ENCODE peak calls at places on chromosomes 3 and 15, in seven cellular contexts. C, P, O, L, V, T and Q are unnamed samples. For H3K9me3, the result is how much of the 10 kb centered on the place peaks cover.

GRCh38 chr15:90340345-90340744 is 11.7 kb upstream of the ZNF774 start:
- DNase-seq in L (no peak), C (no peak), T (no peak), P (no peak), V (peak), O (peak), Q (no peak)

GRCh38 chr3:140630366-140630765 is 47.5 kb upstream of the TRIM42 start:
- DNase-seq in C (peak), T (no peak), P (no peak), O (no peak), L (no peak), V (no peak), Q (no peak)

GRCh38 chr3:156230291-156230900 is 110.0 kb downstream of the KCNAB1 start:
- DNase-seq in P (peak), T (no peak), L (no peak), C (no peak), V (no peak), O (no peak), Q (no peak)

GRCh38 chr3:64368163-64369025 is 143.1 kb upstream of the PRICKLE2 start:
- DNase-seq in P (no peak), O (no peak), T (no peak), C (no peak), V (peak), L (no peak), Q (no peak)

GRCh38 chr15:44593042-44593736 is 56.2 kb downstream of the EIF3J start:
- DNase-seq in V (no peak), L (no peak), O (no peak), C (no peak), P (no peak), T (no peak), Q (no peak)

GRCh38 chr15:29470311-29470710 is 200.7 kb upstream of the NSMCE3 start:
- DNase-seq in O (no peak), T (no peak), L (no peak), C (no peak), V (no peak), P (no peak), Q (no peak)

GRCh38 chr15:52005748-52006701 is 13.0 kb upstream of the MAPK6 start:
- DNase-seq in T (no peak), O (no peak), P (peak), C (peak), L (no peak), V (no peak), Q (no peak)

GRCh38 chr15:100663066-100663465 is 60.7 kb downstream of the ASB7 start:
- DNase-seq in O (no peak), V (no peak), L (no peak), T (peak), P (peak), C (peak), Q (no peak)

GRCh38 chr3:122305818-122306621 is 19.0 kb upstream of the CSTA start:
- DNase-seq in P (no peak), L (no peak), T (no peak), V (peak), C (peak), O (peak), Q (no peak)

GRCh38 chr3:131658771-131659170 is 156.0 kb upstream of the MRPL3 start:
- DNase-seq in O (no peak), L (no peak), P (no peak), C (no peak), T (no peak), V (no peak), Q (no peak)

GRCh38 chr15:48265145-48265544 is 59.0 kb downstream of the SLC12A1 start:
- DNase-seq in T (no peak), V (no peak), C (no peak), P (no peak), O (no peak), L (no peak), Q (no peak)

GRCh38 chr15:48954538-48954937 is 9.2 kb downstream of the SHC4 start:
- DNase-seq in V (no peak), T (no peak), C (peak), P (peak), L (no peak), O (no peak), Q (no peak)

GRCh38 chr3:197186887-197187588 is 111.4 kb downstream of the DLG1 start:
- DNase-seq in T (no peak), O (no peak), L (no peak), P (peak), C (peak), V (peak), Q (no peak)

GRCh38 chr15:42010434-42010833 is 10.4 kb downstream of the PLA2G4E start:
- DNase-seq in O (peak), L (no peak), C (peak), P (peak), T (no peak), V (no peak), Q (no peak)

GRCh38 chr15:88745696-88746095 is 57.5 kb upstream of the ACAN start:
- DNase-seq in C (peak), V (no peak), L (no peak), O (no peak), P (no peak), T (no peak), Q (no peak)

GRCh38 chr3:58861551-58861950 is 188.3 kb downstream of the CFAP20DC start:
- DNase-seq in T (no peak), O (no peak), C (no peak), V (no peak), P (no peak), L (no peak), Q (no peak)

GRCh38 chr3:171393032-171393744 is 67.0 kb downstream of the TNIK start:
- DNase-seq in P (no peak), C (peak), O (no peak), V (peak), T (peak), L (no peak), Q (no peak)

GRCh38 chr3:149833241-149833640 is 20.2 kb downstream of the RNF13 start:
- DNase-seq in T (no peak), L (no peak), V (no peak), O (no peak), C (no peak), P (no peak), Q (no peak)

GRCh38 chr3:149832086-149832485 is 19.1 kb downstream of the RNF13 start:
- DNase-seq in P (peak), L (no peak), O (no peak), T (no peak), C (peak), V (no peak), Q (no peak)

GRCh38 chr3:149830902-149831301 is 17.9 kb downstream of the RNF13 start:
- DNase-seq in O (no peak), P (no peak), V (no peak), T (no peak), L (no peak), C (no peak), Q (no peak)

GRCh38 chr3:149828390-149828789 is 15.4 kb downstream of the RNF13 start:
- DNase-seq in V (no peak), T (no peak), L (no peak), P (no peak), O (no peak), C (no peak), Q (no peak)

GRCh38 chr3:149831321-149831720 is 18.3 kb downstream of the RNF13 start:
- DNase-seq in T (no peak), V (no peak), O (no peak), C (no peak), L (no peak), P (no peak), Q (no peak)
- H3K9me3 ChIP-seq in T (under half), V (under half), O (under half), C (under half), L (under half), P (under half), Q (under half)

GRCh38 chr15:38010390-38010789 is 76.0 kb downstream of the TMCO5A start:
- DNase-seq in P (no peak), V (no peak), C (peak), T (no peak), L (no peak), O (no peak), Q (no peak)
- H3K9me3 ChIP-seq in P (under half), V (under half), C (under half), T (under half), L (under half), O (under half), Q (under half)

GRCh38 chr15:25173241-25174028 is 218.6 kb downstream of the SNRPN start:
- DNase-seq in L (no peak), C (no peak), T (no peak), P (peak), O (no peak), V (peak), Q (peak)
- H3K9me3 ChIP-seq in L (under half), C (under half), T (half or more), P (under half), O (half or more), V (under half), Q (under half)

GRCh38 chr15:24919446-24919845 is 35.3 kb upstream of the SNRPN start:
- DNase-seq in T (no peak), L (no peak), V (no peak), C (no peak), O (peak), P (no peak), Q (no peak)

GRCh38 chr15:24924153-24924552 is 30.6 kb upstream of the SNRPN start:
- DNase-seq in L (no peak), P (no peak), O (no peak), C (no peak), T (no peak), V (no peak), Q (no peak)

DNA sequence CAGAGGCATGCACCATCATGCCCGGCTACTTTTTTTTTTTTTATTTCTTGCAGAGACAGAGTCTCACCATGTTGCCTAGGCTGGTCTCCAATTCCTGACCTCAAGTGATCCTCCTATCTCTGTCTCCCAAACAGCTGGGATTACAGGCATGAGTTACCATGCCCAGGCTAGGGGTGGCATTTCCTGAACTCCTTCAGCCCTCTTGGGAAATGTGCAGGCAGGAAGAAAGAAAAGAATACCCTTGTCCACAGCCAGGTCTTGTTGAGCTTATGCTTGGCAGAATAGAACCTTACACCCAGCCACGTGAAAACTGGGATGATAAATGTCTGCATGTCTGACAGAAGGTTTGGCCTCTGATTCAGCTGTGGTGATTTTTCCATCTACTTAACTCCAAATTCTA is 30.2 kb upstream of the SNRPN start:
- DNase-seq in V (no peak), O (no peak), T (no peak), P (no peak), C (peak), L (no peak), Q (no peak)
- H3K9me3 ChIP-seq in V (under half), O (under half), T (under half), P (under half), C (under half), L (under half), Q (under half)

DNA sequence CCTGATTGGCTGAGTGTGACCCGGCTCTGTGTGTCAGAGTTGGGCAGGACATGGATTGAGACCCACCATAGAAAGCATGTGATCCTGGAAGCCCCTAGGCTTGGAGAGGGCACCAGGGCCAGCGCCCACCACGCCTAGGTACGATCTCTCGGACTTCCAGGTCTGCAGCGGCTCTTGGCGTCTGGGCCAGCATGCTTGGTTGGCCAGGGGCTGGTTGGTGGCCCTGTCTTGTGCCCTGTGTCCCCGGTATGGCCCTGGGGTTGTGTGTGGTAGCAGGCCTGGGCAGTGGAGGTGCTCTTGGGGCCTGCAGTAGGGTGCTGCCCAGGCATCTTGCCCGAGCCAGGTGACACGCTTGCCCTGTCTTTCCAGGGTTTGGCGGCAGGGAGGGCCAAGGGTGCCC is 210.6 kb downstream of the UBE3A start:
- DNase-seq in V (no peak), L (no peak), T (no peak), C (no peak), P (no peak), O (no peak), Q (no peak)
- H3K9me3 ChIP-seq in V (under half), L (under half), T (half or more), C (under half), P (under half), O (under half), Q (under half)

GRCh38 chr3:144237351-144237750 is 265.7 kb downstream of the DIPK2A start:
- DNase-seq in L (no peak), T (no peak), C (no peak), P (no peak), O (no peak), V (no peak), Q (no peak)
- H3K9me3 ChIP-seq in L (under half), T (under half), C (under half), P (under half), O (under half), V (under half), Q (under half)

GRCh38 chr15:26070095-26070532 is 207.0 kb upstream of the ATP10A start:
- DNase-seq in O (no peak), T (no peak), L (no peak), P (no peak), C (no peak), V (no peak), Q (no peak)

GRCh38 chr15:26073430-26074333 is 210.6 kb upstream of the ATP10A start:
- DNase-seq in P (no peak), T (no peak), O (no peak), C (no peak), V (no peak), L (no peak), Q (no peak)

GRCh38 chr15:26081758-26082068 is 218.6 kb upstream of the ATP10A start:
- DNase-seq in O (no peak), L (no peak), V (peak), P (no peak), C (no peak), T (no peak), Q (no peak)

GRCh38 chr15:26075770-26076169 is 212.6 kb upstream of the ATP10A start:
- DNase-seq in P (no peak), C (no peak), O (no peak), T (no peak), L (no peak), V (no peak), Q (no peak)
- H3K9me3 ChIP-seq in P (under half), C (under half), O (under half), T (under half), L (under half), V (under half), Q (under half)